ENCODE peak calls at places on chromosomes 7 and 10, in five cellular contexts. X, R, V, W and N are unnamed samples.
A peak's percentile ranks its signal among the peaks of the same experiment; 100 is the strongest.

GRCh38 chr7:75870557-75870956 is 8.3 kb upstream of the RHBDD2 start:
- DNase-seq in R (no peak), X (no peak), W (no peak), V (no peak), N (no peak)

GRCh38 chr10:3375505-3375904 is 202.9 kb upstream of the PITRM1 start:
- DNase-seq in W (no peak), V (no peak), R (no peak), X (no peak), N (no peak)

GRCh38 chr10:46096909-46097575 is 51.0 kb upstream of the MSMB start:
- DNase-seq in X (no peak), W (no peak), R (no peak), V (no peak), N (no peak)

GRCh38 chr7:49926720-49927119 is 153.3 kb downstream of the VWC2 start:
- DNase-seq in V (no peak), R (no peak), X (no peak), W (no peak), N (no peak)

GRCh38 chr10:64316833-64317232 is 795.6 kb downstream of the REEP3 start:
- DNase-seq in W (no peak), X (no peak), R (no peak), V (no peak), N (no peak)

GRCh38 chr10:62045765-62046521 is 144.4 kb downstream of the ARID5B start:
- DNase-seq in X (no peak), R (peak; percentile 93), V (peak; percentile 89), W (peak; percentile 95), N (peak; percentile 72)

GRCh38 chr10:124316316-124316715 is 102.4 kb downstream of the OAT start:
- DNase-seq in X (no peak), R (no peak), V (no peak), W (no peak), N (no peak)

GRCh38 chr7:70693690-70694356 is 438.1 kb upstream of the GALNT17 start:
- DNase-seq in X (peak; percentile 80), V (peak; percentile 57), R (peak; percentile 10), W (peak; percentile 44), N (no peak)

GRCh38 chr7:55254596-55255500 is 110.3 kb upstream of the LANCL2 start:
- DNase-seq in R (peak; percentile 61), X (peak; percentile 86), W (peak; percentile 67), V (peak; percentile 70), N (no peak)

GRCh38 chr7:35762781-35763180 is 38.1 kb upstream of the SEPTIN7 start:
- DNase-seq in X (no peak), W (peak; percentile 26), V (no peak), R (no peak), N (no peak)

GRCh38 chr10:86162036-86162435 is 204.6 kb downstream of the GRID1 start:
- DNase-seq in X (no peak), R (no peak), V (no peak), W (no peak), N (no peak)

GRCh38 chr10:72243822-72244437 is 27.9 kb upstream of the ASCC1 start:
- DNase-seq in V (peak; percentile 99), W (peak; percentile 90), X (no peak), R (peak; percentile 89), N (no peak)

GRCh38 chr10:98323221-98324164 is 55.5 kb upstream of the LOXL4 start:
- DNase-seq in R (peak; percentile 91), V (peak; percentile 94), X (no peak), W (peak; percentile 98), N (peak; percentile 73)

GRCh38 chr10:122237326-122237725 is 33.8 kb upstream of the BTBD16 start:
- DNase-seq in V (no peak), R (no peak), X (no peak), W (no peak), N (no peak)

GRCh38 chr7:2313450-2314208 is 612 bp downstream of the SNX8 start:
- DNase-seq in W (no peak), X (no peak), R (no peak), V (no peak), N (no peak)

GRCh38 chr7:29485376-29486190 is 78.1 kb upstream of the PRR15 start:
- DNase-seq in X (no peak), R (no peak), W (no peak), V (no peak), N (no peak)

GRCh38 chr7:66558660-66559465 is 69.8 kb upstream of the KCTD7 start:
- DNase-seq in W (no peak), R (no peak), X (peak; percentile 57), V (no peak), N (no peak)

GRCh38 chr10:110399163-110400094 is 94.7 kb upstream of the SMNDC1 start:
- DNase-seq in R (peak; percentile 98), W (peak; percentile 99), X (no peak), V (peak; percentile 96), N (peak; percentile 91)

GRCh38 chr10:120456626-120457430 is at the start of gene PLPP4:
- DNase-seq in X (peak; percentile 59), R (peak; percentile 12), W (no peak), V (no peak), N (no peak)

GRCh38 chr7:27242580-27243339 is at the start of gene EVX1:
- DNase-seq in W (peak; percentile 8), V (no peak), X (peak; percentile 62), R (no peak), N (no peak)

GRCh38 chr7:24905996-24906770 is 73.8 kb downstream of the OSBPL3 start:
- DNase-seq in R (no peak), V (no peak), W (no peak), X (no peak), N (peak; percentile 54)

GRCh38 chr10:21495002-21495685 is 30.3 kb downstream of the SKIDA1 start:
- DNase-seq in R (no peak), X (no peak), W (peak; percentile 26), V (peak; percentile 48), N (no peak)

GRCh38 chr7:40922316-40922670 is 780.6 kb downstream of the INHBA start:
- DNase-seq in X (no peak), V (peak; percentile 31), W (peak; percentile 73), R (peak; percentile 44), N (peak; percentile 91)

GRCh38 chr10:93894516-93895378 is 969 bp downstream of the SLC35G1 start:
- DNase-seq in R (no peak), W (peak; percentile 16), V (peak; percentile 12), X (no peak), N (no peak)

GRCh38 chr10:191703-192518 is 56.7 kb downstream of the ZMYND11 start:
- DNase-seq in R (peak; percentile 78), W (peak; percentile 75), V (peak; percentile 72), X (no peak), N (no peak)

GRCh38 chr10:132712291-132712690 is 73.7 kb downstream of the NKX6-2 start:
- DNase-seq in V (no peak), W (no peak), R (no peak), X (no peak), N (no peak)

GRCh38 chr10:132370426-132371340 is 26.3 kb upstream of the PWWP2B start:
- DNase-seq in R (no peak), W (no peak), X (no peak), V (no peak), N (no peak)

GRCh38 chr10:124989526-124989925 is 47.6 kb downstream of the ZRANB1 start:
- DNase-seq in R (no peak), V (no peak), W (no peak), X (no peak), N (no peak)

GRCh38 chr7:45938626-45939302 is 17.7 kb upstream of the IGFBP3 start:
- DNase-seq in X (peak; percentile 81), R (no peak), W (no peak), V (no peak), N (no peak)

DNA sequence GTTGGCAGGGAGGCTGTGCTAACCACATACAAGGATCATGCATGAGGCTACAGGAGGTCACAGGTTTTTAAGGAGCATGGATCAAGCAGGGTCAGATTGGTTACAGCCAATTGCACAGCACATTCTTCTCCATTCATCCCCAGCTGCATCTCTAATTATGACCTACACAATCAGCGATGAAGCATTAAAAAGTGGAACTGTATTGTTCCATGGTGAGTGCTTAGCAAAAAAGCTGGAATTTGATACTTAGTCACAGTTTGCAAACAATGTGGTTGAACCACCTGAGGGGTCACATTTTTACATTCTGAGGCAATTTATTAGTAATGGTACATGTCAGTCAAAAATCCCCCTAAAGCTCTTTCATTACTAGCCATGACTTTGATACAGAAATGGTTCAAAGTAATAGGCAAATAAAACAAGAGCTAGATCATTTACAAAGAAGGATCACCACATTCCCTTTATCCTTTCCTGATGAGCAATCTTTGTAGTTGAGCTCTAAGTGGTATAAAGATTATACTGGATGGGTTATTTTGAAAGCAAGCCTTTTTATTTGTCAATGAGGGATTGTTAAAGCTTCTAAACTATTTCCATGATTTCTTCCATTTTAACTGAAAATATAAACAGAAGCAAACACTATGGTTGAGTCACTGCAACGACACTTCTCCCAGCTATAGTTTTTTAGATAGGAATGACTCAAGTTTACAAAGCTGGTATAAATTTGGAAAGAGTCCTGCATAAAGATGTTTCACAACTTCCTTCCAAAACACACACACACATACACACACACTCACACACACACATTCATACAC is 217.8 kb upstream of the SEMA3A start:
- DNase-seq in V (peak; percentile 99), R (peak; percentile 68), W (peak; percentile 99), X (no peak), N (peak; percentile 93)
- H3K36me3 ChIP-seq in V (no peaks in the 10 kb centered on the region), R (no peaks in the 10 kb centered on the region), W (no peaks in the 10 kb centered on the region), X (no peaks in the 10 kb centered on the region), N (no peaks in the 10 kb centered on the region)

GRCh38 chr7:98191668-98192431 is 19.4 kb upstream of the BHLHA15 start:
- DNase-seq in X (no peak), R (no peak), V (no peak), W (no peak), N (no peak)
- H3K36me3 ChIP-seq in X (peaks cover 5% of the 10 kb centered on the region), R (peaks cover 12% of the 10 kb centered on the region), V (peaks cover 4% of the 10 kb centered on the region), W (peaks cover 21% of the 10 kb centered on the region), N (no peaks in the 10 kb centered on the region)

DNA sequence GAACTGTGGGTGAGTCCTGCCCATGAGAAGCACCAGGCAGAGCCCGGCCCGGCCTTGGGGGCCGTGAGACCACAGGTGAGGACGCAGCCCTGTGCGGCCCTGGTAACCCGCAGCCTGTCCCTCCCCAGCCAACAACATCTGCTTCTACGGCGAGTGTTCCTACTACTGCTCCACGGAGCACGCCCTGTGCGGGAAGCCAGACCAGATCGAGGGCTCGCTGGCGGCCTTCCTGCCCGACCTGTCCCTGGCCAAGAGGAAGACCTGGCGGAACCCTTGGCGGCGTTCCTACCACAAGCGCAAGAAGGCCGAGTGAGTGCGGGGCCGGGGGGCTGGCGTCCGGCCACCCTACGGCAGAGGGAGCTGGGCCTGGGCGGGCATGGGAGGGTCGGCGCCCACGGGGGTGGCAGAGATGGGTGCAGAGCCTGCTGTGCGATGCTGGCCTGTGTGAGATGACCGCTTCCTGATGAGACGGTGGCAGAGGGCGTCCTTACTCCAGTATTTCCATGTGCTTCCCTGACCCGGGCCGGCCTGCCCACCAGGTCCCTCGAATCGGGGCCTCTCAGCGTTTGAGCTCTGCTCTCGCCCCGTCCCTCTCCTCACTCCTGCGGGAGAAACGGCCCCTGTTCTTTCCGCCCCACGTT is 34.1 kb upstream of the FOXL3 start:
- DNase-seq in X (no peak), R (no peak), W (no peak), V (no peak), N (no peak)
- H3K36me3 ChIP-seq in X (peaks cover 10% of the 10 kb centered on the region), R (peaks cover 67% of the 10 kb centered on the region), W (peaks cover 97% of the 10 kb centered on the region), V (peaks cover 50% of the 10 kb centered on the region), N (peaks cover 1% of the 10 kb centered on the region)

GRCh38 chr10:44970812-44971395 is 7.7 kb downstream of the DEPP1 start:
- DNase-seq in X (no peak), R (no peak), V (no peak), W (no peak), N (no peak)

GRCh38 chr10:44971419-44971818 is 7.2 kb downstream of the DEPP1 start:
- DNase-seq in W (no peak), V (no peak), X (no peak), R (no peak), N (no peak)

GRCh38 chr10:44972874-44973306 is 5.7 kb downstream of the DEPP1 start:
- DNase-seq in V (no peak), R (no peak), X (no peak), W (no peak), N (no peak)

GRCh38 chr10:44973323-44974081 is 5.1 kb downstream of the DEPP1 start:
- DNase-seq in W (no peak), X (peak; percentile 64), R (no peak), V (no peak), N (no peak)

GRCh38 chr10:44971935-44972792 is 6.4 kb downstream of the DEPP1 start:
- DNase-seq in X (no peak), W (no peak), V (no peak), R (no peak), N (no peak)
- H3K36me3 ChIP-seq in X (no peaks in the 10 kb centered on the region), W (peaks cover 18% of the 10 kb centered on the region), V (no peaks in the 10 kb centered on the region), R (no peaks in the 10 kb centered on the region), N (no peaks in the 10 kb centered on the region)